ENCODE peak calls at places on chromosomes 12 and 14, in eight cellular contexts. One of them, this sample, is unnamed.
A peak's percentile ranks its signal among the peaks of the same experiment; 100 is the strongest.

GRCh38 chr14:80924365-80925103 is 17.0 kb downstream of the CEP128 start:
- DNase-seq in A549: no peak
- DNase-seq in T-helper 9 cell: no peak
- DNase-seq in anterior cingulate cortex: no peak
- DNase-seq in activated CD4-positive, alpha-beta T cell treated with anti-CD3 and anti-CD28 coated beads, Interleukin-2, amount 50 U/mL, for 4 hours: no peak
- DNase-seq in head of caudate nucleus: no peak
- DNase-seq in GDM1: no peak
- DNase-seq in HTR-8/SVneo: no peak
- DNase-seq in this sample: no peak

GRCh38 chr14:50932159-50932558 is 12.1 kb downstream of the PYGL start:
- DNase-seq in A549: no peak
- DNase-seq in T-helper 9 cell: no peak
- DNase-seq in anterior cingulate cortex: no peak
- DNase-seq in activated CD4-positive, alpha-beta T cell treated with anti-CD3 and anti-CD28 coated beads, Interleukin-2, amount 50 U/mL, for 4 hours: no peak
- DNase-seq in head of caudate nucleus: no peak
- DNase-seq in GDM1: no peak
- DNase-seq in HTR-8/SVneo: no peak
- DNase-seq in this sample: no peak

GRCh38 chr14:101187816-101188570 is 284.5 kb upstream of the RTL1 start:
- DNase-seq in A549: no peak
- DNase-seq in T-helper 9 cell: no peak
- DNase-seq in anterior cingulate cortex: no peak
- DNase-seq in activated CD4-positive, alpha-beta T cell treated with anti-CD3 and anti-CD28 coated beads, Interleukin-2, amount 50 U/mL, for 4 hours: no peak
- DNase-seq in head of caudate nucleus: no peak
- DNase-seq in GDM1: no peak
- DNase-seq in HTR-8/SVneo: no peak
- DNase-seq in this sample: no peak

GRCh38 chr14:76710093-76711010 is 50.9 kb upstream of the VASH1 start:
- DNase-seq in A549: peak; percentile 44
- DNase-seq in T-helper 9 cell: no peak
- DNase-seq in anterior cingulate cortex: no peak
- DNase-seq in activated CD4-positive, alpha-beta T cell treated with anti-CD3 and anti-CD28 coated beads, Interleukin-2, amount 50 U/mL, for 4 hours: peak; percentile 3
- DNase-seq in head of caudate nucleus: peak; percentile 69
- DNase-seq in GDM1: no peak
- DNase-seq in HTR-8/SVneo: peak; percentile 77
- DNase-seq in this sample: peak; percentile 80

GRCh38 chr14:56918849-56919574 is 108.7 kb upstream of the OTX2 start:
- DNase-seq in A549: no peak
- DNase-seq in T-helper 9 cell: no peak
- DNase-seq in anterior cingulate cortex: no peak
- DNase-seq in activated CD4-positive, alpha-beta T cell treated with anti-CD3 and anti-CD28 coated beads, Interleukin-2, amount 50 U/mL, for 4 hours: no peak
- DNase-seq in head of caudate nucleus: no peak
- DNase-seq in GDM1: no peak
- DNase-seq in HTR-8/SVneo: no peak
- DNase-seq in this sample: no peak

GRCh38 chr12:102234599-102234998 is 37.0 kb upstream of the PMCH start:
- DNase-seq in A549: no peak
- DNase-seq in T-helper 9 cell: no peak
- DNase-seq in anterior cingulate cortex: no peak
- DNase-seq in activated CD4-positive, alpha-beta T cell treated with anti-CD3 and anti-CD28 coated beads, Interleukin-2, amount 50 U/mL, for 4 hours: no peak
- DNase-seq in head of caudate nucleus: no peak
- DNase-seq in GDM1: no peak
- DNase-seq in HTR-8/SVneo: no peak
- DNase-seq in this sample: no peak

GRCh38 chr12:41100572-41100971 is 87.5 kb upstream of the PDZRN4 start:
- DNase-seq in A549: no peak
- DNase-seq in T-helper 9 cell: no peak
- DNase-seq in anterior cingulate cortex: no peak
- DNase-seq in activated CD4-positive, alpha-beta T cell treated with anti-CD3 and anti-CD28 coated beads, Interleukin-2, amount 50 U/mL, for 4 hours: no peak
- DNase-seq in head of caudate nucleus: no peak
- DNase-seq in GDM1: no peak
- DNase-seq in HTR-8/SVneo: no peak
- DNase-seq in this sample: no peak

GRCh38 chr14:80996049-80996901 is 40.9 kb downstream of the TSHR start:
- DNase-seq in A549: peak; percentile 65
- DNase-seq in T-helper 9 cell: no peak
- DNase-seq in anterior cingulate cortex: no peak
- DNase-seq in activated CD4-positive, alpha-beta T cell treated with anti-CD3 and anti-CD28 coated beads, Interleukin-2, amount 50 U/mL, for 4 hours: no peak
- DNase-seq in head of caudate nucleus: peak; percentile 83
- DNase-seq in GDM1: peak; percentile 55
- DNase-seq in HTR-8/SVneo: peak; percentile 67
- DNase-seq in this sample: peak; percentile 90

GRCh38 chr12:52681551-52682380 is 1.6 kb upstream of the KRT1 start:
- DNase-seq in A549: no peak
- DNase-seq in T-helper 9 cell: no peak
- DNase-seq in anterior cingulate cortex: no peak
- DNase-seq in activated CD4-positive, alpha-beta T cell treated with anti-CD3 and anti-CD28 coated beads, Interleukin-2, amount 50 U/mL, for 4 hours: peak; percentile 6
- DNase-seq in head of caudate nucleus: no peak
- DNase-seq in GDM1: no peak
- DNase-seq in HTR-8/SVneo: no peak
- DNase-seq in this sample: no peak

GRCh38 chr12:716506-716905 is 35.9 kb upstream of the WNK1 start:
- DNase-seq in A549: no peak
- DNase-seq in T-helper 9 cell: no peak
- DNase-seq in anterior cingulate cortex: no peak
- DNase-seq in activated CD4-positive, alpha-beta T cell treated with anti-CD3 and anti-CD28 coated beads, Interleukin-2, amount 50 U/mL, for 4 hours: peak; percentile 52
- DNase-seq in head of caudate nucleus: no peak
- DNase-seq in GDM1: no peak
- DNase-seq in HTR-8/SVneo: no peak
- DNase-seq in this sample: no peak

GRCh38 chr14:56118611-56119181 is 485 bp downstream of the PELI2 start:
- DNase-seq in A549: no peak
- DNase-seq in T-helper 9 cell: peak; percentile 19
- DNase-seq in anterior cingulate cortex: no peak
- DNase-seq in activated CD4-positive, alpha-beta T cell treated with anti-CD3 and anti-CD28 coated beads, Interleukin-2, amount 50 U/mL, for 4 hours: no peak
- DNase-seq in head of caudate nucleus: peak; percentile 62
- DNase-seq in GDM1: no peak
- DNase-seq in HTR-8/SVneo: no peak
- DNase-seq in this sample: no peak

GRCh38 chr14:100778951-100779690 is 46.8 kb upstream of the MEG3 start:
- DNase-seq in A549: no peak
- DNase-seq in T-helper 9 cell: no peak
- DNase-seq in anterior cingulate cortex: no peak
- DNase-seq in activated CD4-positive, alpha-beta T cell treated with anti-CD3 and anti-CD28 coated beads, Interleukin-2, amount 50 U/mL, for 4 hours: no peak
- DNase-seq in head of caudate nucleus: no peak
- DNase-seq in GDM1: no peak
- DNase-seq in HTR-8/SVneo: no peak
- DNase-seq in this sample: no peak

GRCh38 chr14:72699852-72700257 is 194.0 kb downstream of the DPF3 start:
- DNase-seq in A549: no peak
- DNase-seq in T-helper 9 cell: no peak
- DNase-seq in anterior cingulate cortex: no peak
- DNase-seq in activated CD4-positive, alpha-beta T cell treated with anti-CD3 and anti-CD28 coated beads, Interleukin-2, amount 50 U/mL, for 4 hours: no peak
- DNase-seq in head of caudate nucleus: no peak
- DNase-seq in GDM1: peak; percentile 42
- DNase-seq in HTR-8/SVneo: no peak
- DNase-seq in this sample: peak; percentile 13

GRCh38 chr12:93127582-93128331 is 198.7 kb upstream of the EEA1 start:
- DNase-seq in A549: no peak
- DNase-seq in T-helper 9 cell: no peak
- DNase-seq in anterior cingulate cortex: no peak
- DNase-seq in activated CD4-positive, alpha-beta T cell treated with anti-CD3 and anti-CD28 coated beads, Interleukin-2, amount 50 U/mL, for 4 hours: no peak
- DNase-seq in head of caudate nucleus: no peak
- DNase-seq in GDM1: no peak
- DNase-seq in HTR-8/SVneo: peak; percentile 56
- DNase-seq in this sample: peak; percentile 99

GRCh38 chr14:76904100-76904739 is 78.0 kb downstream of the LRRC74A start:
- DNase-seq in A549: no peak
- DNase-seq in T-helper 9 cell: no peak
- DNase-seq in anterior cingulate cortex: no peak
- DNase-seq in activated CD4-positive, alpha-beta T cell treated with anti-CD3 and anti-CD28 coated beads, Interleukin-2, amount 50 U/mL, for 4 hours: no peak
- DNase-seq in head of caudate nucleus: no peak
- DNase-seq in GDM1: no peak
- DNase-seq in HTR-8/SVneo: peak; percentile 73
- DNase-seq in this sample: no peak

GRCh38 chr12:107229827-107230226 is 136.5 kb upstream of the CRY1 start:
- DNase-seq in A549: no peak
- DNase-seq in T-helper 9 cell: no peak
- DNase-seq in anterior cingulate cortex: no peak
- DNase-seq in activated CD4-positive, alpha-beta T cell treated with anti-CD3 and anti-CD28 coated beads, Interleukin-2, amount 50 U/mL, for 4 hours: no peak
- DNase-seq in head of caudate nucleus: no peak
- DNase-seq in GDM1: no peak
- DNase-seq in HTR-8/SVneo: peak; percentile 41
- DNase-seq in this sample: no peak

GRCh38 chr14:68667313-68667791 is 125.5 kb downstream of the ZFP36L1 start:
- DNase-seq in A549: no peak
- DNase-seq in T-helper 9 cell: no peak
- DNase-seq in anterior cingulate cortex: no peak
- DNase-seq in activated CD4-positive, alpha-beta T cell treated with anti-CD3 and anti-CD28 coated beads, Interleukin-2, amount 50 U/mL, for 4 hours: no peak
- DNase-seq in head of caudate nucleus: no peak
- DNase-seq in GDM1: no peak
- DNase-seq in HTR-8/SVneo: no peak
- DNase-seq in this sample: no peak

GRCh38 chr14:67077914-67078313 is 111.3 kb upstream of the GARIN2 start:
- DNase-seq in A549: no peak
- DNase-seq in T-helper 9 cell: no peak
- DNase-seq in anterior cingulate cortex: no peak
- DNase-seq in activated CD4-positive, alpha-beta T cell treated with anti-CD3 and anti-CD28 coated beads, Interleukin-2, amount 50 U/mL, for 4 hours: no peak
- DNase-seq in head of caudate nucleus: peak; percentile 35
- DNase-seq in GDM1: no peak
- DNase-seq in HTR-8/SVneo: no peak
- DNase-seq in this sample: no peak

GRCh38 chr12:12628013-12628412 is 16.3 kb downstream of the CREBL2 start:
- DNase-seq in A549: no peak
- DNase-seq in T-helper 9 cell: no peak
- DNase-seq in anterior cingulate cortex: no peak
- DNase-seq in activated CD4-positive, alpha-beta T cell treated with anti-CD3 and anti-CD28 coated beads, Interleukin-2, amount 50 U/mL, for 4 hours: no peak
- DNase-seq in head of caudate nucleus: no peak
- DNase-seq in GDM1: no peak
- DNase-seq in HTR-8/SVneo: no peak
- DNase-seq in this sample: no peak

GRCh38 chr12:34292736-34293625 is 270.7 kb downstream of the ALG10 start:
- DNase-seq in A549: no peak
- DNase-seq in T-helper 9 cell: no peak
- DNase-seq in anterior cingulate cortex: no peak
- DNase-seq in activated CD4-positive, alpha-beta T cell treated with anti-CD3 and anti-CD28 coated beads, Interleukin-2, amount 50 U/mL, for 4 hours: no peak
- DNase-seq in head of caudate nucleus: no peak
- DNase-seq in GDM1: no peak
- DNase-seq in HTR-8/SVneo: no peak
- DNase-seq in this sample: no peak

GRCh38 chr14:42192659-42193425 is 586.2 kb downstream of the LRFN5 start:
- DNase-seq in A549: peak; percentile 17
- DNase-seq in T-helper 9 cell: no peak
- DNase-seq in anterior cingulate cortex: no peak
- DNase-seq in activated CD4-positive, alpha-beta T cell treated with anti-CD3 and anti-CD28 coated beads, Interleukin-2, amount 50 U/mL, for 4 hours: no peak
- DNase-seq in head of caudate nucleus: no peak
- DNase-seq in GDM1: no peak
- DNase-seq in HTR-8/SVneo: peak; percentile 41
- DNase-seq in this sample: peak; percentile 1

GRCh38 chr12:56333197-56333678 is 562 bp downstream of the PAN2 start:
- DNase-seq in A549: peak; percentile 31
- DNase-seq in T-helper 9 cell: no peak
- DNase-seq in anterior cingulate cortex: no peak
- DNase-seq in activated CD4-positive, alpha-beta T cell treated with anti-CD3 and anti-CD28 coated beads, Interleukin-2, amount 50 U/mL, for 4 hours: no peak
- DNase-seq in head of caudate nucleus: no peak
- DNase-seq in GDM1: no peak
- DNase-seq in HTR-8/SVneo: no peak
- DNase-seq in this sample: no peak

GRCh38 chr14:64109821-64110554 is 184.2 kb downstream of the ESR2 start:
- DNase-seq in A549: no peak
- DNase-seq in T-helper 9 cell: no peak
- DNase-seq in anterior cingulate cortex: no peak
- DNase-seq in activated CD4-positive, alpha-beta T cell treated with anti-CD3 and anti-CD28 coated beads, Interleukin-2, amount 50 U/mL, for 4 hours: no peak
- DNase-seq in head of caudate nucleus: no peak
- DNase-seq in GDM1: no peak
- DNase-seq in HTR-8/SVneo: no peak
- DNase-seq in this sample: peak; percentile 83

GRCh38 chr14:53183071-53183470 is 29.9 kb upstream of the DDHD1 start:
- DNase-seq in A549: no peak
- DNase-seq in T-helper 9 cell: no peak
- DNase-seq in anterior cingulate cortex: no peak
- DNase-seq in activated CD4-positive, alpha-beta T cell treated with anti-CD3 and anti-CD28 coated beads, Interleukin-2, amount 50 U/mL, for 4 hours: no peak
- DNase-seq in head of caudate nucleus: no peak
- DNase-seq in GDM1: no peak
- DNase-seq in HTR-8/SVneo: no peak
- DNase-seq in this sample: no peak

GRCh38 chr12:69421548-69421947 is 48.6 kb upstream of the FRS2 start:
- DNase-seq in A549: no peak
- DNase-seq in T-helper 9 cell: no peak
- DNase-seq in anterior cingulate cortex: no peak
- DNase-seq in activated CD4-positive, alpha-beta T cell treated with anti-CD3 and anti-CD28 coated beads, Interleukin-2, amount 50 U/mL, for 4 hours: no peak
- DNase-seq in head of caudate nucleus: no peak
- DNase-seq in GDM1: no peak
- DNase-seq in HTR-8/SVneo: no peak
- DNase-seq in this sample: no peak

GRCh38 chr12:81759215-81759991 is at the start of gene PPFIA2:
- DNase-seq in A549: no peak
- DNase-seq in T-helper 9 cell: no peak
- DNase-seq in anterior cingulate cortex: peak; percentile 68
- DNase-seq in activated CD4-positive, alpha-beta T cell treated with anti-CD3 and anti-CD28 coated beads, Interleukin-2, amount 50 U/mL, for 4 hours: no peak
- DNase-seq in head of caudate nucleus: peak; percentile 73
- DNase-seq in GDM1: no peak
- DNase-seq in HTR-8/SVneo: no peak
- DNase-seq in this sample: no peak

GRCh38 chr14:65229431-65230286 is 127.3 kb upstream of the MAX start:
- DNase-seq in A549: no peak
- DNase-seq in T-helper 9 cell: peak; percentile 14
- DNase-seq in anterior cingulate cortex: peak; percentile 16
- DNase-seq in activated CD4-positive, alpha-beta T cell treated with anti-CD3 and anti-CD28 coated beads, Interleukin-2, amount 50 U/mL, for 4 hours: peak; percentile 16
- DNase-seq in head of caudate nucleus: peak; percentile 70
- DNase-seq in GDM1: no peak
- DNase-seq in HTR-8/SVneo: peak; percentile 66
- DNase-seq in this sample: no peak

GRCh38 chr12:114285554-114285953 is 120.4 kb downstream of the TBX5 start:
- DNase-seq in A549: no peak
- DNase-seq in T-helper 9 cell: no peak
- DNase-seq in anterior cingulate cortex: no peak
- DNase-seq in activated CD4-positive, alpha-beta T cell treated with anti-CD3 and anti-CD28 coated beads, Interleukin-2, amount 50 U/mL, for 4 hours: no peak
- DNase-seq in head of caudate nucleus: no peak
- DNase-seq in GDM1: no peak
- DNase-seq in HTR-8/SVneo: no peak
- DNase-seq in this sample: no peak

GRCh38 chr12:5138256-5138655 is 94.6 kb downstream of the KCNA5 start:
- DNase-seq in A549: no peak
- DNase-seq in T-helper 9 cell: no peak
- DNase-seq in anterior cingulate cortex: no peak
- DNase-seq in activated CD4-positive, alpha-beta T cell treated with anti-CD3 and anti-CD28 coated beads, Interleukin-2, amount 50 U/mL, for 4 hours: no peak
- DNase-seq in head of caudate nucleus: no peak
- DNase-seq in GDM1: no peak
- DNase-seq in HTR-8/SVneo: no peak
- DNase-seq in this sample: no peak

GRCh38 chr12:46549527-46550265 is 177.1 kb upstream of the SLC38A2 start:
- DNase-seq in A549: no peak
- DNase-seq in T-helper 9 cell: no peak
- DNase-seq in anterior cingulate cortex: no peak
- DNase-seq in activated CD4-positive, alpha-beta T cell treated with anti-CD3 and anti-CD28 coated beads, Interleukin-2, amount 50 U/mL, for 4 hours: no peak
- DNase-seq in head of caudate nucleus: no peak
- DNase-seq in GDM1: no peak
- DNase-seq in HTR-8/SVneo: no peak
- DNase-seq in this sample: peak; percentile 30

GRCh38 chr12:132614861-132615578 is 3.6 kb upstream of the P2RX2 start:
- DNase-seq in A549: peak; percentile 80
- DNase-seq in T-helper 9 cell: peak; percentile 77
- DNase-seq in anterior cingulate cortex: peak; percentile 42
- DNase-seq in activated CD4-positive, alpha-beta T cell treated with anti-CD3 and anti-CD28 coated beads, Interleukin-2, amount 50 U/mL, for 4 hours: peak; percentile 73
- DNase-seq in head of caudate nucleus: peak; percentile 89
- DNase-seq in GDM1: peak; percentile 54
- DNase-seq in HTR-8/SVneo: peak; percentile 88
- DNase-seq in this sample: peak; percentile 87

GRCh38 chr14:29521526-29522137 is 406.0 kb downstream of the PRKD1 start:
- DNase-seq in A549: no peak
- DNase-seq in T-helper 9 cell: no peak
- DNase-seq in anterior cingulate cortex: no peak
- DNase-seq in activated CD4-positive, alpha-beta T cell treated with anti-CD3 and anti-CD28 coated beads, Interleukin-2, amount 50 U/mL, for 4 hours: no peak
- DNase-seq in head of caudate nucleus: no peak
- DNase-seq in GDM1: no peak
- DNase-seq in HTR-8/SVneo: peak; percentile 9
- DNase-seq in this sample: no peak

GRCh38 chr14:92121670-92122350 is at the start of the genes CPSF2 and NDUFB1:
- DNase-seq in A549: peak; percentile 96
- DNase-seq in T-helper 9 cell: peak; percentile 80
- DNase-seq in anterior cingulate cortex: peak; percentile 83
- DNase-seq in activated CD4-positive, alpha-beta T cell treated with anti-CD3 and anti-CD28 coated beads, Interleukin-2, amount 50 U/mL, for 4 hours: peak; percentile 78
- DNase-seq in head of caudate nucleus: peak; percentile 93
- DNase-seq in GDM1: peak; percentile 68
- DNase-seq in HTR-8/SVneo: peak; percentile 94
- DNase-seq in this sample: peak; percentile 87

GRCh38 chr14:56004807-56005579 is 113.2 kb upstream of the PELI2 start:
- DNase-seq in A549: peak; percentile 22
- DNase-seq in T-helper 9 cell: no peak
- DNase-seq in anterior cingulate cortex: no peak
- DNase-seq in activated CD4-positive, alpha-beta T cell treated with anti-CD3 and anti-CD28 coated beads, Interleukin-2, amount 50 U/mL, for 4 hours: peak; percentile 5
- DNase-seq in head of caudate nucleus: no peak
- DNase-seq in GDM1: no peak
- DNase-seq in HTR-8/SVneo: peak; percentile 24
- DNase-seq in this sample: peak; percentile 67

This sample was measured in trophoblast cell.